ENCODE peak calls at places on chromosomes 13 and 19, in eight cellular contexts. U is ELR; X is activated T-cell treated with anti-CD3 and anti-CD28 coated beads, Interleukin-2, amount 50 U/mL, for 48 hours; N is NAMALWA; T is KBM-7; G is thoracic aorta; H is NB4; M is endothelial cell. L is an unnamed sample.

GRCh38 chr19:8665468-8666213 is 33.0 kb downstream of the ACTL9 start:
- DNase-seq in U (no peak), X (no peak), N (no peak), T (no peak), G (no peak), H (peak; percentile 76), M (no peak), L (no peak)

GRCh38 chr19:3684817-3685410 is 15.4 kb downstream of the PIP5K1C start:
- DNase-seq in U (no peak), X (no peak), N (peak; percentile 64), T (peak; percentile 47), G (no peak), H (no peak), M (no peak), L (no peak)

GRCh38 chr19:32558607-32559228 is 22.3 kb upstream of the PDCD5 start:
- DNase-seq in U (peak; percentile 8), X (no peak), N (no peak), T (no peak), G (no peak), H (no peak), M (peak; percentile 13), L (peak; percentile 16)

GRCh38 chr13:95620498-95621140 is 23.9 kb downstream of the DZIP1 start:
- DNase-seq in U (no peak), X (no peak), N (no peak), T (no peak), G (no peak), H (no peak), M (no peak), L (no peak)

GRCh38 chr13:109494955-109495354 is 291.4 kb downstream of the IRS2 start:
- DNase-seq in U (peak; percentile 81), X (no peak), N (no peak), T (no peak), G (no peak), H (no peak), M (no peak), L (no peak)

GRCh38 chr13:53237696-53238095 is 209.1 kb downstream of the OLFM4 start:
- DNase-seq in U (no peak), X (no peak), N (no peak), T (no peak), G (no peak), H (no peak), M (no peak), L (no peak)

GRCh38 chr19:33292595-33293254 is 9.6 kb downstream of the CEBPA start:
- DNase-seq in U (peak; percentile 45), X (no peak), N (peak; percentile 43), T (no peak), G (no peak), H (peak; percentile 47), M (no peak), L (peak; percentile 37)

GRCh38 chr13:92097337-92097903 is 699.0 kb downstream of the GPC5 start:
- DNase-seq in U (no peak), X (no peak), N (no peak), T (peak; percentile 3), G (no peak), H (peak; percentile 71), M (no peak), L (no peak)

GRCh38 chr19:51887522-51888498 is at the start of gene ZNF577:
- DNase-seq in U (peak; percentile 84), X (peak; percentile 73), N (no peak), T (no peak), G (peak; percentile 63), H (peak; percentile 93), M (peak; percentile 87), L (peak; percentile 84)

GRCh38 chr19:49335071-49335783 is at the start of gene CD37:
- DNase-seq in U (no peak), X (peak; percentile 71), N (peak; percentile 88), T (peak; percentile 85), G (no peak), H (peak; percentile 59), M (no peak), L (no peak)

GRCh38 chr13:95607363-95607762 is 37.1 kb downstream of the DZIP1 start:
- DNase-seq in U (peak; percentile 54), X (no peak), N (no peak), T (no peak), G (no peak), H (no peak), M (no peak), L (peak; percentile 53)

GRCh38 chr19:31307270-31307669 is 42.0 kb downstream of the TSHZ3 start:
- DNase-seq in U (no peak), X (no peak), N (no peak), T (no peak), G (no peak), H (no peak), M (no peak), L (no peak)

L was measured in RPMI7951.